ENCODE peak calls at places on chromosome 22, in six cellular contexts. R is mucosa of descending colon, I is K562, O is AG10803, U is pulmonary artery endothelial cell, B is amygdala. C is an unnamed sample.

GRCh38 chr22:41919357-41920224 is 4.7 kb upstream of the SHISA8 start:
- DNase-seq in R (peak), I (peak), B (no peak), U (no peak), O (peak), C (peak)

GRCh38 chr22:42794551-42795510 is 62.2 kb downstream of the ARFGAP3 start:
- DNase-seq in O (peak), B (no peak), R (no peak), U (no peak), I (no peak), C (no peak)

GRCh38 chr22:36644333-36644757 is 59.2 kb downstream of the CACNG2 start:
- DNase-seq in B (no peak), I (peak), U (peak), O (peak), R (no peak), C (peak)

GRCh38 chr22:24432059-24432853 is 4.9 kb downstream of the ADORA2A start:
- DNase-seq in U (no peak), R (peak), O (peak), B (peak), I (peak), C (peak)

GRCh38 chr22:47126344-47126811 is 363.9 kb downstream of the TBC1D22A start:
- DNase-seq in O (no peak), I (no peak), R (peak), U (no peak), B (no peak), C (no peak)

GRCh38 chr22:22916215-22916951 is 28.8 kb downstream of the IGLL5 start:
- DNase-seq in U (no peak), I (peak), O (no peak), R (peak), B (no peak), C (no peak)

GRCh38 chr22:50581950-50582561 is 593 bp downstream of the CHKB start:
- DNase-seq in O (peak), U (no peak), B (no peak), R (no peak), I (peak), C (no peak)

GRCh38 chr22:38942702-38943101 is 14.7 kb upstream of the APOBEC3A start:
- DNase-seq in R (no peak), B (no peak), I (no peak), O (no peak), U (no peak), C (no peak)

GRCh38 chr22:39363751-39364484 is 14.1 kb downstream of the SYNGR1 start:
- DNase-seq in B (no peak), U (no peak), O (no peak), R (no peak), I (peak), C (no peak)

GRCh38 chr22:35064664-35065063 is 1.3 kb upstream of the ISX start:
- DNase-seq in U (no peak), I (peak), B (no peak), R (no peak), O (no peak), C (peak)

C was measured in colonic mucosa.